ENCODE peak calls at places on chromosomes 11 and 22, in ten cellular contexts. P, L, V, Y, N, F, K, J, Z and I are unnamed samples.

GRCh38 chr11:2693271-2693833 is 6.4 kb downstream of the KCNQ1OT1 start:
- DNase-seq in P (no peak), L (peak; percentile 39), V (no peak), Y (no peak), N (no peak), F (no peak), K (no peak), J (peak; percentile 23), Z (no peak), I (no peak)

GRCh38 chr22:33116846-33117547 is 58.8 kb upstream of the SYN3 start:
- DNase-seq in P (peak; percentile 10), L (no peak), V (no peak), Y (no peak), N (no peak), F (no peak), K (no peak), J (no peak), Z (peak; percentile 15), I (no peak)

GRCh38 chr11:69479591-69480271 is 1.7 kb upstream of the LINC01488 start:
- DNase-seq in P (no peak), L (peak; percentile 92), V (no peak), Y (no peak), N (no peak), F (no peak), K (no peak), J (peak; percentile 86), Z (no peak), I (peak; percentile 95)

GRCh38 chr22:48171294-48171693 is 1408.8 kb downstream of the TBC1D22A start:
- DNase-seq in P (no peak), L (no peak), V (no peak), Y (no peak), N (no peak), F (no peak), K (no peak), J (no peak), Z (no peak), I (no peak)

GRCh38 chr11:27807594-27807993 is 107.3 kb upstream of the BDNF start:
- DNase-seq in P (peak; percentile 15), L (no peak), V (peak; percentile 2), Y (no peak), N (no peak), F (no peak), K (no peak), J (no peak), Z (no peak), I (no peak)

GRCh38 chr22:17130199-17130598 is 9.0 kb upstream of the TMEM121B start:
- DNase-seq in P (no peak), L (no peak), V (peak; percentile 55), Y (no peak), N (no peak), F (no peak), K (peak; percentile 14), J (no peak), Z (no peak), I (peak; percentile 12)

GRCh38 chr11:44305643-44306468 is 4.1 kb downstream of the ALX4 start:
- DNase-seq in P (no peak), L (peak; percentile 54), V (no peak), Y (no peak), N (peak; percentile 62), F (no peak), K (no peak), J (no peak), Z (no peak), I (no peak)

GRCh38 chr11:19597194-19597593 is 115.4 kb upstream of the NAV2 start:
- DNase-seq in P (peak; percentile 61), L (no peak), V (peak; percentile 90), Y (no peak), N (peak; percentile 37), F (no peak), K (peak; percentile 57), J (no peak), Z (no peak), I (no peak)

GRCh38 chr22:42356547-42356946 is 75.7 kb downstream of the NFAM1 start:
- DNase-seq in P (no peak), L (no peak), V (no peak), Y (no peak), N (no peak), F (no peak), K (no peak), J (no peak), Z (no peak), I (no peak)

GRCh38 chr22:42357634-42358296 is 74.4 kb downstream of the NFAM1 start:
- DNase-seq in P (no peak), L (no peak), V (no peak), Y (no peak), N (no peak), F (no peak), K (no peak), J (no peak), Z (no peak), I (no peak)

GRCh38 chr22:42357221-42357620 is 75.0 kb downstream of the NFAM1 start:
- DNase-seq in P (no peak), L (no peak), V (no peak), Y (no peak), N (no peak), F (no peak), K (no peak), J (no peak), Z (no peak), I (no peak)

GRCh38 chr22:42350373-42350772 is 79.9 kb upstream of the TCF20 start:
- DNase-seq in P (no peak), L (no peak), V (no peak), Y (no peak), N (no peak), F (no peak), K (no peak), J (no peak), Z (no peak), I (no peak)

DNA sequence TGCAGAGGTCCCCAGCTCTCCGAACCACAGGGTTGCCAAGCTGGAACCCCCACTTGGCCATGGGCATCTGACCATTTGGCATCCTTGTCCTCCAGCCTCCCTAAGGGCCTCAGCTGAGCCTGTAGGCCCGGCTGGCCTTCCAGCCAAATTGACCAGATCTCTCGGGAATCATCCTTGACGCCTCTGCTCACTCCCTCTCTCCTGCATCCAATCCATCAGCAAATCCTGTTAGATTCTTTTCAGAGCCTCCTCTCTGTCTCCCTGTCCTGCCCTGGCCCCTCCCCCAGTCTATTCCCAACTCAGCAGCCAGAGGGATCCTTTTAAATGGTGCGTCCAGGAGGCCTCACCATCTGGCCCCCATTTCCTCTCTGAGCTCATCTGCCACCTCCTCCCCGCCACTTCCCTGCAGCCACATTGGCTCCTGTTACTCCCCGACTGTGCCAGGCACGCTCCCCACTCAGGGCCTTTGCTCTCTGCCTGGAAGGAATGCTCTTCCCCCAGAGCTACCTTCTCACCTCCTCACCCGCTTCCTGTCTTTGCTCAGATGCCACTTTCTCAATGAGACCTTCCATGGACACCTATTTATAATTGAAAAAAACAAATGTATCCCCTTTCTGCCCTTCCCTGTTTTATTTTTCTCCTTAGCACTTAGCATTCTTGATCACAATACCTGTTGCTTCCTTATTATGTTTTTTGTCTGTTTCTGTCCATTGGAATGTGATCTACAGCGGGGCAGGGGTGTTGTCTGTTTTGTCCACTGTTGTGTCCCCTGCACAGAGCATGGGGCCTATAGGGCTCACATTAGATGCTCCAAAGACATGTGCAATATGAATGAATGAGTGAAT is 78.1 kb downstream of the NFAM1 start:
- DNase-seq in P (no peak), L (no peak), V (peak; percentile 87), Y (no peak), N (peak; percentile 77), F (no peak), K (peak; percentile 81), J (no peak), Z (peak; percentile 42), I (no peak)
- TF ChIP-seq CTCF in P (peak; percentile 4), L (no peak), V (peak; percentile 38), Y (peak; percentile 26), N (no peak), F (no peak), K (peak; percentile 52), J (no peak), Z (no peak), I (no peak)

GRCh38 chr11:77561257-77561656 is 28.5 kb upstream of the AQP11 start:
- DNase-seq in P (no peak), L (peak; percentile 63), V (no peak), Y (no peak), N (no peak), F (no peak), K (no peak), J (no peak), Z (no peak), I (no peak)

GRCh38 chr11:77560605-77561004 is 29.1 kb upstream of the AQP11 start:
- DNase-seq in P (no peak), L (no peak), V (peak; percentile 85), Y (no peak), N (no peak), F (no peak), K (peak; percentile 31), J (no peak), Z (no peak), I (peak; percentile 89)

GRCh38 chr11:77559686-77560425 is 29.9 kb upstream of the AQP11 start:
- DNase-seq in P (peak; percentile 51), L (peak; percentile 70), V (peak; percentile 90), Y (no peak), N (no peak), F (no peak), K (peak; percentile 55), J (no peak), Z (no peak), I (no peak)

GRCh38 chr11:77558380-77558779 is 31.4 kb upstream of the AQP11 start:
- DNase-seq in P (no peak), L (peak; percentile 54), V (no peak), Y (no peak), N (peak; percentile 19), F (no peak), K (no peak), J (no peak), Z (no peak), I (peak; percentile 41)

DNA sequence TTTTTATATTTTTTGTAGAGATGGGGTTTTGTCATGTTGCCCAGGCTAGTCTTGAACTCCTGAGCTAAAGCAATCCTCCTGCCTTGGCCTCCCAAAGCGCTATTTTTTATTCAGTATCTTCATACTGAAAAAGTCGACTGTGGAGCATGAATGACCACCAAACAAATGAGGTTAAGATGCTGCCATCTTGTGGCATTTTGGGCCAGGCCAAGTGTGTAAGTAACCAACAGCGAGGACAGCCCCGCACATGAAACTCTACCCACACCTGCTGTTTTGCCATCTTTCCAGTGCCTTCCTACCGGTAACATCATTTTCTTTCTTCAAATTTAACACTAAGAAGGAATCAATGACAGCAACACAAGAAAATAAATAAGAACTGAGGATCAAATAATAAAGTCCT is 32.2 kb upstream of the AQP11 start:
- DNase-seq in P (peak; percentile 18), L (no peak), V (peak; percentile 45), Y (no peak), N (peak; percentile 26), F (no peak), K (no peak), J (no peak), Z (peak; percentile 31), I (peak; percentile 43)
- TF ChIP-seq CTCF in P (peak; percentile 13), L (no peak), V (peak; percentile 16), Y (peak; percentile 53), N (peak; percentile 37), F (no peak), K (peak; percentile 30), J (no peak), Z (no peak), I (peak; percentile 45)

GRCh38 chr22:37634505-37635002 is 4.9 kb upstream of the SH3BP1 start:
- DNase-seq in P (no peak), L (peak; percentile 60), V (peak; percentile 38), Y (no peak), N (peak; percentile 68), F (no peak), K (no peak), J (no peak), Z (no peak), I (no peak)
- TF ChIP-seq CTCF in P (peak; percentile 25), L (no peak), V (peak; percentile 15), Y (no peak), N (peak; percentile 35), F (peak; percentile 13), K (peak; percentile 10), J (no peak), Z (no peak), I (peak; percentile 30)

GRCh38 chr11:67317365-67318238 is 14.3 kb downstream of the SSH3 start:
- DNase-seq in P (peak; percentile 95), L (peak; percentile 99), V (peak; percentile 97), Y (peak; percentile 99), N (peak; percentile 98), F (peak; percentile 97), K (peak; percentile 87), J (peak; percentile 97), Z (peak; percentile 99), I (peak; percentile 98)
- TF ChIP-seq CTCF in P (peak; percentile 80), L (peak; percentile 85), V (peak; percentile 86), Y (peak; percentile 97), N (peak; percentile 94), F (peak; percentile 98), K (peak; percentile 89), J (peak; percentile 91), Z (peak; percentile 80), I (peak; percentile 98)